ENCODE peak calls at places on chromosomes 7 and 10, in seven cellular contexts. S, B, C, K, Z, G and X are unnamed samples.

GRCh38 chr10:132575320-132576201 is 38.0 kb downstream of the INPP5A start:
- DNase-seq in G (no peak), C (peak; percentile 74), S (no peak), B (no peak), Z (no peak), K (no peak), X (no peak)

GRCh38 chr7:55130554-55131198 is 111.9 kb downstream of the EGFR start:
- DNase-seq in Z (no peak), K (no peak), C (no peak), S (peak; percentile 37), G (no peak), B (peak; percentile 86), X (peak; percentile 92)

GRCh38 chr7:47438411-47439029 is 143.4 kb downstream of the TNS3 start:
- DNase-seq in S (no peak), K (no peak), B (no peak), Z (no peak), G (no peak), C (no peak), X (no peak)

GRCh38 chr7:34849163-34849960 is 187.9 kb downstream of the DPY19L1 start:
- DNase-seq in Z (no peak), B (no peak), G (no peak), K (no peak), C (peak; percentile 21), S (no peak), X (peak; percentile 87)

GRCh38 chr10:5788969-5789368 is 24.3 kb downstream of the GDI2 start:
- DNase-seq in Z (no peak), G (no peak), K (no peak), S (no peak), C (no peak), B (no peak), X (no peak)

GRCh38 chr7:1457949-1458675 is 1.2 kb downstream of the MICALL2 start:
- DNase-seq in S (no peak), B (no peak), C (no peak), G (no peak), Z (no peak), K (no peak), X (no peak)

GRCh38 chr10:31098091-31098490 is 66.4 kb upstream of the ZNF438 start:
- DNase-seq in C (no peak), K (no peak), B (no peak), G (no peak), Z (no peak), S (no peak), X (no peak)

GRCh38 chr10:43231523-43232078 is 35.3 kb downstream of the RASGEF1A start:
- DNase-seq in B (peak; percentile 53), S (peak; percentile 31), C (no peak), K (peak; percentile 86), Z (no peak), G (no peak), X (no peak)

GRCh38 chr7:107427462-107427861 is 42.4 kb upstream of the GPR22 start:
- DNase-seq in G (no peak), Z (no peak), C (no peak), K (no peak), B (no peak), S (no peak), X (no peak)

GRCh38 chr10:132978542-132978941 is 36.2 kb upstream of the CFAP46 start:
- DNase-seq in S (no peak), K (peak; percentile 47), G (no peak), Z (no peak), C (no peak), B (peak; percentile 26), X (no peak)

GRCh38 chr7:27260211-27260610 is 17.6 kb downstream of the EVX1 start:
- DNase-seq in S (no peak), K (no peak), B (no peak), C (no peak), Z (no peak), G (no peak), X (no peak)

GRCh38 chr10:124737708-124738107 is 6.5 kb downstream of the FAM53B start:
- DNase-seq in G (no peak), Z (no peak), C (no peak), K (no peak), B (no peak), S (no peak), X (peak; percentile 34)

GRCh38 chr7:132450188-132450587 is 126.1 kb downstream of the PLXNA4 start:
- DNase-seq in K (no peak), B (no peak), Z (no peak), S (no peak), C (no peak), G (no peak), X (no peak)

GRCh38 chr10:132271458-132272011 is 36.2 kb downstream of the STK32C start:
- DNase-seq in G (no peak), B (no peak), K (peak; percentile 61), Z (no peak), S (no peak), C (no peak), X (no peak)

GRCh38 chr10:100923580-100923979 is 10.8 kb downstream of the SLF2 start:
- DNase-seq in B (no peak), S (no peak), G (no peak), C (no peak), Z (no peak), K (no peak), X (no peak)

GRCh38 chr10:133079836-133080682 is 7.7 kb upstream of the ADGRA1 start:
- DNase-seq in B (no peak), K (no peak), S (no peak), G (no peak), C (no peak), Z (no peak), X (no peak)

GRCh38 chr10:6741561-6741960 is 161.5 kb upstream of the PRKCQ start:
- DNase-seq in K (no peak), Z (no peak), G (no peak), C (peak; percentile 31), B (no peak), S (no peak), X (no peak)

GRCh38 chr7:100075418-100075817 is 6.1 kb downstream of the ZNF3 start:
- DNase-seq in K (no peak), B (no peak), G (no peak), C (no peak), Z (no peak), S (no peak), X (no peak)

GRCh38 chr7:100066953-100067352 is 14.6 kb downstream of the ZNF3 start:
- DNase-seq in G (no peak), C (no peak), B (peak; percentile 36), K (no peak), Z (no peak), S (no peak), X (no peak)

GRCh38 chr7:100069991-100070390 is 11.5 kb downstream of the ZNF3 start:
- DNase-seq in G (no peak), S (no peak), Z (no peak), K (no peak), C (no peak), B (peak; percentile 27), X (no peak)

GRCh38 chr7:100072462-100072861 is 9.1 kb downstream of the ZNF3 start:
- DNase-seq in C (no peak), G (no peak), K (no peak), Z (no peak), S (no peak), B (peak; percentile 30), X (no peak)

DNA sequence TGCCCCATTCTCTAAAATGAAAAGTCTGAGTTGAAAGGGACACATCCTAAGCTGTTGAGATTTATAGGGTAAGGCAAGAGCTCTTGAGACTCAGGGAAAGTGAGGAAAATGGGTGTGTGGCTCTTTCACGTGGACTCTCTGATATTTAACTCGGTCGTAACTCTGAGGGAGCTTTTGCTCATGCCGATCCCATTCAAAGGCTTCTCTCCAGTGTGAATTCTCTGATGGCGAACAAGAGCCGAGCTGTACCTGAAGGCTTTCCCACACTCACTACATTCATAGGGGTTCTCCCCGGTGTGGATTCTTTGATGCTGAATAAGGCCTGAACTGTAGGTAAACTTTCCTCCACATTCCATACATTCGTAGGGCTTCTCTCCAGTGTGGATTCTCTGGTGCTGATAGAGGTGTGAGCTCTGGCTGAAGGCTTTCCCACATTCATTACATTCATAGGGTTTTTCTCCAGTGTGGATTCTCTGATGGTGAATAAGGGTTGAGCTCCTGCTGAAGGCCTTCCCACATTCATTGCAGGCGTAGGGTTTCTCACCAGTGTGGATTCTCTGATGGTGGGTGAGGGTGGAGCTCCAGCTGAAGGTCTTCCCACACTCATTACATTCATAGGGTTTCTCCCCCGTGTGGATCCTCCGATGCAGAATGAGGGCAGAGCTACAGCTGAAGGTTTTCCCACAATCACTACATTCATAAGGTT is 10.4 kb downstream of the ZNF3 start:
- DNase-seq in Z (no peak), S (no peak), B (no peak), C (no peak), K (no peak), G (no peak), X (no peak)
- TF ChIP-seq POLR2A in Z (no peak), S (no peak), B (no peak), C (peak; percentile 32), K (no peak), G (no peak), X (no peak)

DNA sequence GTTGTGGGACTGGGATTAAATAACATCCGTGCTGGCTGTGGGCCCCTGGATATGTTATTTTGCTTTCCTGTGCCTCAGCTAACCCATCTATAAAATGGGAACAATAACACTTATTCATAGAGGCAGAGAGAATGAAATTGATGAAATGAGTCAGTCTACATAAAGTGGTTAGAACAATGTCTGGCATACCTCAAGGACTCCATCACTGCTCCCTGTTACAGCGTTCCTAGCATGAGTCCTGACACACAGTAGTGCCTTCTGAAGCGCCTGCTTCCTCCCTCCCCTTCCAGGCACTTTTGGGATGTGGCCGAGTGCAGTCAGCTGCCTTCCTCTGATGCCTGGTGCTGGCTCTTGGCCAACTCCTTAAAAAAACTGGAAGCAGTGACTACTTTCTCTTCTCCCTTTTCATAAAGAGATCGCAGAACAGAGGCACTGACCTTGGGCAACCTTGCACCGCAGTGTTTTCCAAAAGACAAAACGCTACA is 108.4 kb upstream of the ZMIZ1 start:
- DNase-seq in K (no peak), S (peak; percentile 66), B (peak; percentile 96), Z (no peak), C (peak; percentile 73), G (no peak), X (peak; percentile 94)
- TF ChIP-seq POLR2AphosphoS5 in K (peak; percentile 78), S (peak; percentile 46), B (peak; percentile 70), Z (peak; percentile 71), C (peak; percentile 21), G (no peak), X (peak; percentile 80)

GRCh38 chr10:74077416-74077815 is 73.2 kb downstream of the AP3M1 start:
- DNase-seq in S (no peak), Z (no peak), G (no peak), K (no peak), B (no peak), C (no peak), X (no peak)
- H3K36me3 ChIP-seq in S (peaks cover 19% of the 10 kb centered on the region), Z (peaks cover 36% of the 10 kb centered on the region), G (peaks cover 14% of the 10 kb centered on the region), K (peaks cover 21% of the 10 kb centered on the region), B (peaks cover 22% of the 10 kb centered on the region), C (peaks cover 22% of the 10 kb centered on the region), X (peaks cover 12% of the 10 kb centered on the region)

DNA sequence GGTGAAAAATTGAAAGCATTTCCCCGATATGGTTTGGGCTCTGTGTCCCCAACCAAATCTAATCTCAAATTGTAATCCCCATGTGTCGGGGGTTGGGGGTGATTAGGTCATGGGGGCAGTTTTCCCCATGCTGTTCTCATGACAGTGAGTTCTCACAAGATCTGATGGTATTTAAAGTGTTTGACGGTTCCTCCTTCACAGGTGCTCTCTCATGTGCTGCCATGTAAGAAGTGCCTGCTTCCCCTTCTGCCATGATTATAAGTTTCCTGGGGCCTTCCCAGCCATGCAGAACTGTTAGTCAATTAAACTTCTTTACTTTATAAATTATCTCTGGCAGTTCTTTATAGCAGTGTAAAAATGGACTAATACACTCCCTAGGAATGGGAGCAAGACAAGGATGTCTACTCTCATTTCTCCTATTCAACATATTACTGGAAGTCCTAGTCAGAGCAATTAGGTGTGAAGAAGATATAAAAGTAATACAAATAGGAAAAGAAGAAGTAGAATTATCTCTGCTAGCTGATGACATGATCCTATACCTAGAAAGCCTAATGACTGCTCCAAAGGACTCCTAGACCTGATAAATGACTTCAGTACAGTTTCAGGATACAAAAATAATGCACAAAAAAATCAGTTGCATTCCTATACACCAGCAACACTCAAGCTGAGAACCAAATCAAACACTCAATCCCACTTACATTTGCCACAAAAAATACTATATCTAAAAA is 260.6 kb downstream of the RNLS start:
- DNase-seq in G (no peak), S (no peak), B (no peak), C (no peak), Z (no peak), K (no peak), X (no peak)
- TF ChIP-seq POLR2A in G (no peak), S (no peak), B (no peak), C (no peak), Z (no peak), K (no peak), X (no peak)